ENCODE peak calls at places on chromosomes 12 and 14, in nine cellular contexts. C, X, R, M, G, S, J, W and H are unnamed samples.

GRCh38 chr14:58315606-58316005 is 17.3 kb downstream of the ARID4A start:
- DNase-seq in J (peak; percentile 13), G (no peak), R (no peak), X (no peak), S (no peak), W (no peak), C (no peak), M (no peak), H (no peak)

GRCh38 chr14:68820999-68821683 is 28.3 kb upstream of the ZFP36L1 start:
- DNase-seq in X (no peak), C (no peak), R (no peak), J (no peak), W (no peak), M (no peak), S (no peak), G (no peak), H (no peak)

GRCh38 chr14:45377201-45377600 is 124.2 kb upstream of the MIS18BP1 start:
- DNase-seq in M (no peak), S (no peak), C (no peak), W (no peak), G (no peak), J (peak; percentile 1), X (no peak), R (no peak), H (no peak)

GRCh38 chr14:20400965-20401593 is 12.2 kb downstream of the TEP1 start:
- DNase-seq in R (no peak), J (peak; percentile 36), M (peak; percentile 19), S (no peak), W (no peak), C (no peak), G (no peak), X (no peak), H (no peak)

GRCh38 chr12:1552978-1553471 is 41.4 kb downstream of the FBXL14 start:
- DNase-seq in G (no peak), R (no peak), M (no peak), S (no peak), W (no peak), X (no peak), J (no peak), C (no peak), H (no peak)

GRCh38 chr14:71371711-71372396 is 464.6 kb downstream of the PCNX1 start:
- DNase-seq in C (no peak), M (no peak), J (peak; percentile 85), G (no peak), W (no peak), S (no peak), X (no peak), R (no peak), H (no peak)

GRCh38 chr12:79547044-79547734 is 143.6 kb downstream of the PAWR start:
- DNase-seq in G (no peak), X (no peak), J (peak; percentile 94), R (no peak), W (no peak), S (no peak), M (no peak), C (peak; percentile 35), H (no peak)

GRCh38 chr14:78608998-78609787 is 439.0 kb downstream of the NRXN3 start:
- DNase-seq in G (no peak), X (no peak), C (no peak), S (no peak), J (no peak), R (no peak), M (no peak), W (no peak), H (no peak)

GRCh38 chr14:65277580-65278270 is 134.8 kb upstream of the FUT8 start:
- DNase-seq in R (no peak), M (no peak), J (no peak), S (no peak), W (no peak), C (no peak), G (no peak), X (no peak), H (no peak)

GRCh38 chr14:67335781-67336180 is 23.8 kb downstream of the ATP6V1D start:
- DNase-seq in C (no peak), M (no peak), X (no peak), G (peak; percentile 47), R (no peak), W (no peak), S (no peak), J (no peak), H (peak; percentile 12)

GRCh38 chr14:44149597-44149996 is 357.5 kb downstream of the FSCB start:
- DNase-seq in R (no peak), W (peak; percentile 31), X (no peak), C (no peak), J (no peak), M (peak; percentile 12), G (peak; percentile 8), S (no peak), H (no peak)

GRCh38 chr14:105465209-105466031 is 9.2 kb upstream of the CRIP2 start:
- DNase-seq in J (peak; percentile 20), X (no peak), W (peak; percentile 19), R (no peak), S (no peak), G (no peak), M (no peak), C (no peak), H (no peak)

GRCh38 chr14:104875412-104875751 is 10.3 kb downstream of the CEP170B start:
- DNase-seq in C (no peak), J (no peak), X (no peak), W (no peak), R (no peak), M (no peak), S (no peak), G (peak; percentile 3), H (no peak)

GRCh38 chr12:64566122-64566521 is 44.2 kb upstream of the RASSF3 start:
- DNase-seq in R (no peak), M (no peak), C (no peak), X (no peak), G (no peak), J (peak; percentile 58), S (no peak), W (no peak), H (no peak)

GRCh38 chr14:68466491-68466977 is 326.3 kb downstream of the ZFP36L1 start:
- DNase-seq in R (no peak), X (no peak), G (no peak), W (no peak), J (peak; percentile 98), S (no peak), M (no peak), C (no peak), H (no peak)

GRCh38 chr12:22627351-22627750 is 2.4 kb downstream of the ETNK1 start:
- DNase-seq in R (no peak), X (no peak), C (no peak), W (no peak), S (no peak), G (no peak), M (no peak), J (no peak), H (no peak)